ENCODE peak calls at places on chromosomes 13 and 19, in six cellular contexts. Z is right lobe of liver, C is fibroblast of lung, E is cardiac muscle cell, H is AG09309, P is endodermal cell. X is an unnamed sample.

GRCh38 chr13:85347251-85347650 is 452.0 kb downstream of the SLITRK6 start:
- DNase-seq in Z (no peak), C (peak; percentile 71), E (no peak), H (no peak), P (no peak), X (no peak)

GRCh38 chr19:46513461-46514236 is 18.0 kb upstream of the PNMA8B start:
- DNase-seq in Z (peak; percentile 78), C (peak; percentile 52), E (peak; percentile 88), H (peak; percentile 20), P (peak; percentile 96), X (no peak)

GRCh38 chr13:23599083-23599925 is 29.1 kb downstream of the TNFRSF19 start:
- DNase-seq in Z (no peak), C (peak; percentile 32), E (no peak), H (no peak), P (peak; percentile 79), X (no peak)

GRCh38 chr13:113034451-113035208 is 65.6 kb downstream of the MCF2L start:
- DNase-seq in Z (no peak), C (peak; percentile 36), E (peak; percentile 69), H (no peak), P (peak; percentile 81), X (peak; percentile 10)

GRCh38 chr13:41231025-41231677 is 32.2 kb downstream of the MTRF1 start:
- DNase-seq in Z (no peak), C (no peak), E (no peak), H (no peak), P (no peak), X (no peak)

GRCh38 chr19:16031872-16032200 is 44.5 kb upstream of the TPM4 start:
- DNase-seq in Z (peak; percentile 39), C (no peak), E (no peak), H (no peak), P (no peak), X (no peak)

GRCh38 chr19:472005-472858 is 11.4 kb upstream of the SHC2 start:
- DNase-seq in Z (no peak), C (no peak), E (no peak), H (no peak), P (no peak), X (no peak)

GRCh38 chr13:25046985-25047660 is 48.8 kb upstream of the PABPC3 start:
- DNase-seq in Z (no peak), C (peak; percentile 49), E (peak; percentile 4), H (no peak), P (peak; percentile 91), X (no peak)

GRCh38 chr19:48237057-48237456 is 18.7 kb downstream of the CARD8 start:
- DNase-seq in Z (no peak), C (no peak), E (no peak), H (no peak), P (no peak), X (no peak)

GRCh38 chr13:91311491-91311890 is 36.0 kb upstream of the MIR17HG start:
- DNase-seq in Z (no peak), C (no peak), E (no peak), H (no peak), P (no peak), X (no peak)

GRCh38 chr13:63208811-63209210 is 1793.2 kb upstream of the PCDH20 start:
- DNase-seq in Z (no peak), C (peak; percentile 76), E (no peak), H (no peak), P (no peak), X (no peak)

GRCh38 chr13:94620286-94620896 is 18.7 kb downstream of the GPR180 start:
- DNase-seq in Z (no peak), C (peak; percentile 11), E (peak; percentile 46), H (no peak), P (peak; percentile 77), X (no peak)

GRCh38 chr19:40147693-40148347 is 43.4 kb upstream of the MAP3K10 start:
- DNase-seq in Z (no peak), C (peak; percentile 75), E (peak; percentile 76), H (peak; percentile 46), P (no peak), X (no peak)

GRCh38 chr19:56170261-56170660 is 5.5 kb upstream of the GALP start:
- DNase-seq in Z (no peak), C (peak; percentile 85), E (peak; percentile 10), H (peak; percentile 5), P (no peak), X (no peak)

GRCh38 chr19:36120092-36120983 is 5.1 kb downstream of the TBCB start:
- DNase-seq in Z (no peak), C (no peak), E (no peak), H (no peak), P (no peak), X (no peak)

GRCh38 chr19:32416749-32417469 is 11.3 kb downstream of the DPY19L3 start:
- DNase-seq in Z (no peak), C (peak; percentile 43), E (no peak), H (no peak), P (no peak), X (no peak)

GRCh38 chr13:64078025-64078424 is 2662.4 kb upstream of the PCDH20 start:
- DNase-seq in Z (no peak), C (no peak), E (no peak), H (no peak), P (no peak), X (no peak)

GRCh38 chr19:45455707-45456499 is 11.9 kb upstream of the FOSB start:
- DNase-seq in Z (peak; percentile 94), C (peak; percentile 100), E (peak; percentile 99), H (peak; percentile 96), P (peak; percentile 97), X (no peak)

GRCh38 chr19:44738161-44738535 is 10.4 kb upstream of the BCL3 start:
- DNase-seq in Z (no peak), C (no peak), E (no peak), H (no peak), P (no peak), X (no peak)

GRCh38 chr13:41458939-41459753 is 1.8 kb downstream of the RGCC start:
- DNase-seq in Z (no peak), C (peak; percentile 29), E (peak; percentile 70), H (peak; percentile 25), P (peak; percentile 74), X (no peak)

GRCh38 chr13:59261928-59262488 is 901.7 kb downstream of the DIAPH3 start:
- DNase-seq in Z (no peak), C (no peak), E (peak; percentile 68), H (no peak), P (peak; percentile 62), X (no peak)

GRCh38 chr13:74452881-74453280 is 318.7 kb upstream of the KLF12 start:
- DNase-seq in Z (no peak), C (no peak), E (no peak), H (no peak), P (no peak), X (no peak)

GRCh38 chr13:34883381-34883780 is 58.7 kb upstream of the NBEA start:
- DNase-seq in Z (no peak), C (no peak), E (no peak), H (no peak), P (no peak), X (no peak)

GRCh38 chr13:99991806-99992242 is 10.2 kb downstream of the ZIC2 start:
- DNase-seq in Z (no peak), C (no peak), E (no peak), H (no peak), P (no peak), X (no peak)
- H3K4me3 ChIP-seq in Z (no peak overlapping the region), C (no peak overlapping the region), E (no peak overlapping the region), H (no peak overlapping the region), P (no peak overlapping the region), X (no peak overlapping the region)

DNA sequence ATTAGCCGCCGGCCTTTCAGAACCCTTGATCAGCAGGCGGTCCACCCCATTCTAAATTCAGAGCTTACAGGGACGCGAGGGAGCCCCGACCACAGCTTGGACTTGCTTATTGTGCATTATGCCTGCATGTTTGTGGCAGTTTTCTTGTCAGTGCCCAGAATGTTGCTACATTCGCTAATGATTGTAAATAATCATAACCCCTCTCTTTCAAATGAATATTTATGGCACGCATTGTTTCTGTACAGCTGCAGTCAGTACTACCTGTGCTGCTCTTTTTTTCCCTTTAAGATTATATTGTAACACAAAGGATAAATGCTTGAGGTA is 321 bp upstream of the VPS36 start:
- DNase-seq in Z (no peak), C (no peak), E (no peak), H (no peak), P (no peak), X (no peak)
- TF ChIP-seq CTCF in Z (no peak), C (no peak), E (no peak), H (no peak), P (peak; percentile 64), X (no peak)

GRCh38 chr13:75803982-75804381 is 167.9 kb downstream of the LMO7 start:
- DNase-seq in Z (no peak), C (no peak), E (peak; percentile 9), H (no peak), P (no peak), X (no peak)
- H3K4me3 ChIP-seq in Z (no peak overlapping the region), C (no peak overlapping the region), E (peak overlapping the region; percentile 60), H (no peak overlapping the region), P (no peak overlapping the region), X (no peak overlapping the region)

GRCh38 chr19:12140545-12141404 is 625 bp upstream of the ZNF20 start:
- DNase-seq in Z (peak; percentile 89), C (peak; percentile 70), E (peak; percentile 89), H (peak; percentile 38), P (peak; percentile 96), X (peak; percentile 70)

GRCh38 chr19:12139885-12140544 is at the start of gene ZNF20:
- DNase-seq in Z (peak; percentile 97), C (peak; percentile 90), E (peak; percentile 95), H (peak; percentile 68), P (peak; percentile 99), X (peak; percentile 88)

GRCh38 chr19:12137541-12137940 is 2.6 kb downstream of the ZNF20 start:
- DNase-seq in Z (no peak), C (no peak), E (no peak), H (no peak), P (peak; percentile 41), X (no peak)

GRCh38 chr19:12139309-12139708 is 841 bp downstream of the ZNF20 start:
- DNase-seq in Z (no peak), C (peak; percentile 36), E (no peak), H (no peak), P (no peak), X (no peak)

GRCh38 chr19:12141405-12141736 is 1.2 kb upstream of the ZNF20 start:
- DNase-seq in Z (no peak), C (no peak), E (no peak), H (no peak), P (no peak), X (no peak)
- TF ChIP-seq CTCF in Z (no peak), C (no peak), E (no peak), H (no peak), P (peak; percentile 5), X (no peak)

GRCh38 chr19:30061557-30062330 is 119.7 kb downstream of the URI1 start:
- DNase-seq in Z (no peak), C (no peak), E (no peak), H (no peak), P (peak; percentile 20), X (no peak)
- H3K4me3 ChIP-seq in Z (no peak overlapping the region), C (no peak overlapping the region), E (no peak overlapping the region), H (no peak overlapping the region), P (no peak overlapping the region), X (no peak overlapping the region)

GRCh38 chr13:80497978-80498377 is 157.1 kb upstream of the SPRY2 start:
- DNase-seq in Z (no peak), C (no peak), E (no peak), H (no peak), P (no peak), X (no peak)
- TF ChIP-seq CTCF in Z (no peak), C (no peak), E (no peak), H (no peak), P (no peak), X (no peak)